ENCODE peak calls at places on chromosomes 5 and 9, in ten cellular contexts. Y is T1000; U is HT-29; F is stimulated activated CD4-positive, alpha-beta T cell treated with anti-CD3 and anti-CD28 coated beads, Interleukin-4, amount 100 ng/mL, for 48 hours; J is ACHN; A is pulmonary artery endothelial cell; T is stimulated activated naive CD8-positive, alpha-beta T cell treated with anti-CD3 and anti-CD28 coated beads, Interleukin-15, Interleukin-2, amounts not matched to agents 100 U/mL and 50 U/mL, for 24 hours; Z is H9; Q is NCI-H1694 treated with DMSO at 0.1 percent for 48 hours; K is epithelial cell of esophagus. C is an unnamed sample.

GRCh38 chr5:134177197-134178171 is 734 bp upstream of the SKP1 start:
- DNase-seq in Y (peak), Q (peak), F (no peak), Z (peak), T (no peak), U (peak), J (peak), A (no peak), K (peak), C (peak)

GRCh38 chr5:172740483-172741205 is 30.4 kb downstream of the DUSP1 start:
- DNase-seq in Z (no peak), J (peak), T (no peak), K (peak), F (no peak), A (no peak), U (peak), Q (peak), Y (peak), C (no peak)

GRCh38 chr5:80194470-80194869 is 61.4 kb downstream of the SERINC5 start:
- DNase-seq in K (no peak), Z (no peak), J (no peak), T (no peak), Y (no peak), U (no peak), F (no peak), Q (no peak), A (no peak), C (no peak)

GRCh38 chr5:133336121-133336968 is 276.0 kb downstream of the FSTL4 start:
- DNase-seq in Q (no peak), J (no peak), K (peak), U (no peak), T (no peak), Y (no peak), A (no peak), F (no peak), Z (no peak), C (no peak)

GRCh38 chr9:30584559-30584958 is 1799.9 kb upstream of the ACO1 start:
- DNase-seq in Z (no peak), F (no peak), Q (no peak), T (no peak), K (no peak), U (no peak), J (no peak), Y (no peak), A (no peak), C (no peak)

GRCh38 chr5:160071521-160072299 is 47.5 kb downstream of the PWWP2A start:
- DNase-seq in Z (no peak), A (peak), U (no peak), Y (no peak), F (no peak), Q (no peak), K (no peak), T (no peak), J (no peak), C (no peak)

GRCh38 chr9:23728736-23729135 is 97.3 kb downstream of the ELAVL2 start:
- DNase-seq in Y (no peak), Z (no peak), U (no peak), Q (no peak), A (no peak), F (no peak), K (no peak), J (no peak), T (no peak), C (no peak)

GRCh38 chr5:127006711-127007110 is 23.6 kb downstream of the MARCHF3 start:
- DNase-seq in Q (no peak), U (no peak), Z (no peak), K (no peak), J (no peak), Y (no peak), T (no peak), F (no peak), A (no peak), C (no peak)

GRCh38 chr5:96035796-96036195 is 74.1 kb upstream of the ELL2 start:
- DNase-seq in A (no peak), F (no peak), Z (no peak), J (no peak), Q (no peak), Y (no peak), U (no peak), T (no peak), K (peak), C (no peak)

GRCh38 chr9:128689293-128689770 is 310 bp downstream of the SET start:
- DNase-seq in F (no peak), T (peak), A (no peak), J (no peak), Z (peak), K (no peak), Y (no peak), U (no peak), Q (no peak), C (no peak)

GRCh38 chr5:56658972-56659371 is 156.4 kb upstream of the MAP3K1 start:
- DNase-seq in T (no peak), A (no peak), Y (no peak), Z (no peak), K (peak), U (no peak), Q (no peak), F (no peak), J (no peak), C (no peak)

GRCh38 chr5:67416133-67416937 is 219.7 kb upstream of the CD180 start:
- DNase-seq in F (no peak), Q (no peak), Z (peak), J (no peak), Y (no peak), K (no peak), A (no peak), U (no peak), T (no peak), C (no peak)

GRCh38 chr5:86997501-86997900 is 270.2 kb upstream of the RASA1 start:
- DNase-seq in K (no peak), Q (no peak), J (no peak), U (no peak), A (no peak), T (no peak), F (no peak), Y (no peak), Z (no peak), C (no peak)

GRCh38 chr9:22447607-22448305 is 1.1 kb downstream of the DMRTA1 start:
- DNase-seq in T (no peak), J (peak), K (peak), Y (no peak), Q (peak), A (no peak), F (no peak), Z (peak), U (no peak), C (no peak)

GRCh38 chr9:135275163-135275925 is 187.9 kb downstream of the OLFM1 start:
- DNase-seq in U (no peak), Q (peak), T (no peak), F (no peak), Y (no peak), Z (no peak), A (no peak), J (no peak), K (peak), C (no peak)

GRCh38 chr9:16535555-16535954 is 334.9 kb downstream of the BNC2 start:
- DNase-seq in U (no peak), Z (no peak), Q (no peak), J (no peak), T (no peak), F (no peak), Y (no peak), K (peak), A (no peak), C (no peak)

GRCh38 chr5:155125696-155126095 is 112.1 kb downstream of the KIF4B start:
- DNase-seq in Q (no peak), F (no peak), K (no peak), J (no peak), T (no peak), A (no peak), U (no peak), Z (no peak), Y (no peak), C (no peak)

GRCh38 chr5:149114403-149115312 is 26.6 kb upstream of the ABLIM3 start:
- DNase-seq in A (peak), Z (peak), J (peak), Q (peak), Y (no peak), K (peak), U (peak), T (peak), F (peak), C (peak)

GRCh38 chr5:180640301-180640764 is 9.1 kb downstream of the FLT4 start:
- DNase-seq in Z (no peak), U (no peak), Y (no peak), T (no peak), A (no peak), F (no peak), Q (no peak), J (no peak), K (no peak), C (no peak)

GRCh38 chr5:61423487-61424157 is 91.6 kb downstream of the ZSWIM6 start:
- DNase-seq in Q (no peak), K (no peak), F (no peak), T (no peak), Y (no peak), J (no peak), A (no peak), Z (no peak), U (no peak), C (no peak)

GRCh38 chr5:72599519-72600400 is 92.5 kb upstream of the ZNF366 start:
- DNase-seq in Q (peak), Y (no peak), F (no peak), U (no peak), A (no peak), J (no peak), T (no peak), Z (no peak), K (peak), C (peak)

GRCh38 chr9:14326264-14326826 is 12.4 kb upstream of the NFIB start:
- DNase-seq in J (peak), F (no peak), Q (peak), Y (no peak), T (no peak), U (peak), K (peak), A (no peak), Z (no peak), C (no peak)

GRCh38 chr5:178108966-178109365 is 4.4 kb upstream of the N4BP3 start:
- DNase-seq in U (peak), Z (no peak), F (no peak), A (no peak), J (no peak), K (no peak), T (no peak), Q (no peak), Y (no peak), C (no peak)

C was measured in LoVo.